ENCODE peak calls at places on chromosomes 12 and 14, in six cellular contexts. N is adrenal gland, I is lower lobe of right lung, H is OCI-LY7, J is endodermal cell, Q is Peyer's patch. S is an unnamed sample. For H3K4me1, the result is how much of the 10 kb centered on the place peaks cover.

GRCh38 chr14:20802341-20803084 is at the start of gene RNASE1:
- DNase-seq in Q (peak), I (peak), N (peak), J (no peak), H (no peak), S (no peak)

GRCh38 chr12:39402922-39403321 is 40.0 kb downstream of the KIF21A start:
- DNase-seq in J (no peak), I (no peak), Q (no peak), N (no peak), H (no peak), S (no peak)

GRCh38 chr12:93419388-93420034 is 22.2 kb downstream of the UBE2N start:
- DNase-seq in I (no peak), J (no peak), N (no peak), H (peak), Q (no peak), S (no peak)

GRCh38 chr12:17235996-17236395 is 630.0 kb upstream of the LMO3 start:
- DNase-seq in I (no peak), H (no peak), Q (no peak), N (no peak), J (peak), S (no peak)

GRCh38 chr14:73245401-73246325 is 8.4 kb downstream of the PAPLN start:
- DNase-seq in I (peak), Q (peak), N (no peak), H (peak), J (peak), S (peak)

GRCh38 chr12:27332407-27333310 is at the start of gene BMAL2:
- DNase-seq in Q (peak), H (peak), N (peak), I (peak), J (peak), S (no peak)

GRCh38 chr12:132754555-132754954 is 7.1 kb downstream of the ANKLE2 start:
- DNase-seq in N (no peak), I (peak), J (peak), Q (no peak), H (no peak), S (no peak)

GRCh38 chr12:100576311-100577036 is 3.0 kb downstream of the GAS2L3 start:
- DNase-seq in N (no peak), J (no peak), Q (no peak), H (no peak), I (no peak), S (no peak)

GRCh38 chr12:109910969-109911348 is 10.9 kb downstream of the TCHP start:
- DNase-seq in Q (no peak), N (no peak), H (peak), J (peak), I (peak), S (no peak)

GRCh38 chr12:53869500-53869899 is 69.1 kb upstream of the HOXC13 start:
- DNase-seq in J (no peak), H (no peak), Q (no peak), I (no peak), N (no peak), S (no peak)

GRCh38 chr14:24353551-24354529 is 14.0 kb upstream of the RIPK3 start:
- DNase-seq in H (no peak), Q (peak), J (peak), I (no peak), N (no peak), S (no peak)

GRCh38 chr14:100673085-100673806 is 53.4 kb upstream of the DLK1 start:
- DNase-seq in I (peak), Q (peak), J (peak), N (no peak), H (no peak), S (no peak)

GRCh38 chr12:132263061-132263360 is 66.4 kb downstream of the GALNT9 start:
- DNase-seq in J (no peak), Q (no peak), N (no peak), I (no peak), H (no peak), S (no peak)

GRCh38 chr12:124466200-124467128 is 100.9 kb downstream of the NCOR2 start:
- DNase-seq in I (peak), N (no peak), J (no peak), H (peak), Q (peak), S (peak)

GRCh38 chr14:35342160-35343010 is 50.2 kb downstream of the PSMA6 start:
- DNase-seq in I (peak), Q (peak), H (no peak), N (peak), J (peak), S (no peak)

GRCh38 chr12:19451196-19451595 is 11.9 kb downstream of the AEBP2 start:
- DNase-seq in I (no peak), H (no peak), N (no peak), Q (no peak), J (peak), S (no peak)

GRCh38 chr12:1881936-1882335 is 36.5 kb downstream of the CACNA2D4 start:
- DNase-seq in H (no peak), I (no peak), J (peak), Q (no peak), N (no peak), S (no peak)

GRCh38 chr14:49861581-49861922 is 9.0 kb upstream of the NEMF start:
- DNase-seq in J (peak), Q (peak), H (peak), N (peak), I (peak), S (peak)

GRCh38 chr14:49861923-49862673 is 9.5 kb upstream of the NEMF start:
- DNase-seq in J (peak), N (peak), Q (peak), I (peak), H (peak), S (peak)

GRCh38 chr14:49860988-49861387 is 8.4 kb upstream of the NEMF start:
- DNase-seq in N (no peak), J (no peak), I (no peak), H (no peak), Q (no peak), S (no peak)

GRCh38 chr14:49865431-49865859 is 12.9 kb upstream of the NEMF start:
- DNase-seq in N (peak), Q (peak), H (peak), I (peak), J (peak), S (peak)

GRCh38 chr14:49863483-49864262 is 11.1 kb upstream of the NEMF start:
- DNase-seq in I (no peak), H (peak), N (peak), Q (no peak), J (no peak), S (no peak)
- H3K4me1 ChIP-seq in I (under half), H (under half), N (under half), Q (under half), J (under half), S (under half)

DNA sequence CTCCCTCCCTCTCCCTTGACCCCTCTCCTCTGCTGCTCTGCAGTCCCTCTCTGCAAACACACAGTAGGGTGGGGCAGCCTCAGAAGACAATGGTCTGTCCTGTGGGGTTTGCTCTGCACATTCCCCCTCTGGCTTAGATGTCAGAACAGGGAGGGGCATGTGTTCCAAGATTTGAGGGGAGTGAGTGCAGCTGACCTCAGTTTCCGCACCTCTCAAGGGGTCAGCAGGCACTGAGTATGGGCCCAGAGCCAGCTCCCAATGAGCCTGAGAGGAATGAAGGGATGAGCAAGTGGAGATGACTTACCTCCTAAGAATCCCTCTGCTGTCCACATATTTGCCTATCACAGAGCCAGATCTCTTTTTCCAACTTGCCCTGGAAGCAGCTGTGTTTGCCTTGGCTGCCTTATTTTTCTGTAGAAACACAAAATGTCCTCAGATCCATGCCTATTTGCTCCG is 111.5 kb downstream of the CRACR2A start:
- DNase-seq in H (no peak), Q (no peak), N (no peak), J (peak), I (no peak), S (no peak)
- TF ChIP-seq CTCF in H (no peak), Q (no peak), N (no peak), J (no peak), I (no peak), S (no peak)

DNA sequence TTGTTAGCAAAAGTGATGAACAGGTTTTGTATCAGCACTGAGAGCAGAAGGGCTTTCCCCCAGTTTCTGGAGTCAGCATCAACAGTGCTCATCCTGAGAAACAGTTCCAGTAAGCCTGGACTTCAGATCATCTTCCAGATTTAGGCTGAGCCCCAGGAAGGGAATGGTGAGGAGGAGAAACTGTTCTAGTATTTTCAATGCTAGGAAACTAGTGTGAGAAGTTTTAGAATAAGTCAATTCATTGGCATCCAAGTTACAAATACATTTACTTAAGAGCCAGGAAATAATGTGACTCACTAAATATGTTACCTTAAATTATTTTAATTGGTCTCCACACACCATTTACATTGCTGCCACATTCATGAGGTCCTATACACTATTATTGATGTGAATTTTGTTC is 123.3 kb downstream of the SRGAP1 start:
- DNase-seq in I (no peak), N (no peak), H (no peak), J (no peak), Q (no peak), S (no peak)
- H3K27ac ChIP-seq in I (no peak), N (no peak), H (no peak), J (no peak), Q (no peak), S (no peak)

DNA sequence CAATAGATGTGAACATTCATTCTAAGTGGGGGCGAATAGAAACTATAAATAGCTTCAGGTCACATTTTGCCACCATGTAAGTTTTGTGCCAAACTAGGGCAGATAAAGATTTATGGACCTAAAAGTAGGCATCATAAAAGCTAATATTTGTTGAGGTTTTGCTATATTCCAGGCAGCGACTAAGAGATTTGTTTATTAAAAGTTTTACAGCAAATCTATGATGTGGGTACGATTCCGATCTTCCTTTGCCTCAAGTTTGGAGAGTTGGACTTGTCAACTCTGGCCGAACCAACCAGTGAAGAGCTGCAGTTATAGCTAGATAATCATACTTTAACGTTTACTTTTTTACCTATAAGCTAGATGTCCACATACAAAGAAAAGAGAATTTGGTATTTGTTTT is 1.6 kb downstream of the MAPK1IP1L start:
- DNase-seq in H (no peak), J (no peak), Q (no peak), I (no peak), N (no peak), S (no peak)
- H3K4me1 ChIP-seq in H (under half), J (under half), Q (under half), I (under half), N (under half), S (under half)

DNA sequence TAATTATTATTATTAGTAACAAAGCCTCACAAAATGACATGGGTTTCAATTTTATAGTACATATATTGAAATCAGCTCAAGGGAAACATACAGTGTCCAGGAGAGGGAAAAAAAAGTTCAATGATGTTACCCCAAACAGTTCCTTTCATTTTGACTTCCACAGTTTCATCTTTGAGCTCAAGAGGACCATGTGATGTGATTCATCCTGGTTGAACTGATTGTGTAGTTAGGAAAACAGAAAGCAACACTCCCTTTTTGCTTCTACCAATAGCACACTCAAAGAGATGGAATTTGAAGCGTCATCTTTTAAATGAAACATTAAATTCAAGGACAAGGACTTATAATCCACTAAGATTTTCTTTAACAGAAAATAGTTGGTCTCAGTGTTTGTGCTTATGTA is 461.0 kb downstream of the FOXG1 start:
- DNase-seq in H (no peak), Q (no peak), J (no peak), N (no peak), I (no peak), S (no peak)
- TF ChIP-seq CTCF in H (no peak), Q (no peak), J (no peak), N (no peak), I (no peak), S (no peak)

S was measured in CD8-positive, alpha-beta T cell.